ENCODE peak calls at places on chromosome 4, in five cellular contexts. X is H1, Z is IMR-90, C is neuronal stem cell, J is H9. R is an unnamed sample.

GRCh38 chr4:17562157-17562556 is 14.8 kb upstream of the LAP3 start:
- DNase-seq in X (no peak), Z (no peak), C (no peak), J (no peak), R (no peak)

GRCh38 chr4:45030059-45030458 is 303.7 kb upstream of the GNPDA2 start:
- DNase-seq in X (no peak), Z (no peak), C (no peak), J (peak; percentile 34), R (no peak)

GRCh38 chr4:136687118-136687517 is 845.2 kb downstream of the PCDH18 start:
- DNase-seq in X (peak; percentile 49), Z (no peak), C (no peak), J (peak; percentile 44), R (no peak)

GRCh38 chr4:4486969-4487368 is 54.9 kb downstream of the STX18 start:
- DNase-seq in X (no peak), Z (no peak), C (no peak), J (no peak), R (no peak)

GRCh38 chr4:30717208-30718020 is 2.8 kb upstream of the PCDH7 start:
- DNase-seq in X (peak; percentile 84), Z (peak; percentile 70), C (peak; percentile 74), J (peak; percentile 83), R (peak; percentile 90)

GRCh38 chr4:132108784-132109183 is 1040.3 kb upstream of the PCDH10 start:
- DNase-seq in X (no peak), Z (peak; percentile 79), C (no peak), J (no peak), R (no peak)

GRCh38 chr4:142095886-142096605 is 459.7 kb downstream of the IL15 start:
- DNase-seq in X (no peak), Z (peak; percentile 96), C (no peak), J (no peak), R (peak; percentile 41)

GRCh38 chr4:3197366-3198105 is 51.4 kb upstream of the MSANTD1 start:
- DNase-seq in X (no peak), Z (no peak), C (no peak), J (no peak), R (no peak)

DNA sequence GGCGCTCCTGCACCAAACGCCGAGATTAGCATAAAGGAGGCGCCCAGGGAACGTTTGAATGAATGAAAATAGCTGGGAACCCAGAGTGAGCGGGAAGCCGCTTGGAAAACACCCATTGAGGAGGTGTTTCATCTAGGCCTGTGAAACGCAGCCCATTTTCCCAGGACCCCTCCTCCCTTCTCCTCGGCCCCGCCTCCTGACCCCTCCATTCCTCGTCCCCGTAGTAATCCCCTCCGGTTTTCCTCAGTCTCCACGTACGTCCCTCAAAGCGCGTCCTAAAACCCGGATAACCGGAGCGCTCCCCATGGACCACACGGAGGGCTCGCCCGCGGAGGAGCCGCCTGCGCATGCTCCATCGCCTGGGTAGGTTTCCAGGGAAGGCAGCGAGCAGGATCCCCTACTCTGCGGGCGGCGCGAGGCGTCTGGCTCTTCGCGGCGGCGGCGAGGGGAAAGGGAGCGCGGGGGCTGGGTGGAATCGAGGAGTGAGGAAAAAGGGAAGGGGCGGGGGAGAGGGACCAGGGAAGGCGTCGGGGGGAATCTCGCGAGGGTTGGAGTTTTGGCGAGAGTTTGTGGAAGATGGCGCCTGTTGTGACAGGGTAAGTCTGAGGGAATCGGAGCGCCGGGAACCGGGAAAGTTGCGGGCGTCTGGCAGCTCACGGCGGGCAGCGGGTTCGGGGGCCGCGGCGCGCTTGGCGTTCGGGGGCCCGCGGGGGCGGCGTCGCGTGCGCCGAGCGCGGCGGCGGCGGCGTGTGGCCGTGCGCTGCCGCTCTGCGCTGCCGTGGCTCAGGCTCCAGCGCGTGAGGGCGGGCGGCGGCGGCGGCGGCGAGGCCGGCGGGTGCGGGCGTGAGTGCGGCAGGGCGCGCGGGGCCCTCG is at the start of gene RBPJ:
- DNase-seq in X (peak; percentile 94), Z (peak; percentile 99), C (peak; percentile 98), J (peak; percentile 97), R (peak; percentile 99)
- H3K4ac ChIP-seq in X (peak within 1 kb of the TSS; percentile 73), Z (peak within 1 kb of the TSS; percentile 95), C (peak within 1 kb of the TSS; percentile 89), J (peak within 1 kb of the TSS; percentile 42), R (peak within 1 kb of the TSS; percentile 75)

GRCh38 chr4:6880691-6881090 is 28.9 kb upstream of the TBC1D14 start:
- DNase-seq in X (no peak), Z (no peak), C (no peak), J (no peak), R (no peak)
- H3K4ac ChIP-seq in X (no peak overlapping the region), Z (no peak overlapping the region), C (no peak overlapping the region), J (no peak overlapping the region), R (no peak overlapping the region)

DNA sequence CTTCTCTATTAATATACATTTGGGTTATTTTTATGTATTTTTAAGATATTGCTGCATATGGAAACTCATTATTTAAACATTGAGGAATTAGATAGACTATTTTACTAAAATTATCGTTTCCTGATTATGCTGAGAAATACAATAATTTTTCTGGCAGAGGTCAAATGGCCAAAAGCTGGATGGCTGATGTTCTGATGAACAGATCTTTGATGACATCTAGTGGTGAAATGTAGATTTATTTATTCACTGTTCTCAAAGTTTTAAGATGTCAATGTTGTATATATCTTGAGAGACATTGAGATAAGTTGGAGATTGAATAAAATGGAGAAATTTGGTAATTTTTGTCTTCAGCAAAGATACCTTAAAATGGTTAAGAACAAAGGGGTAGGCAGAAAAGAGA is 96.2 kb downstream of the UGT8 start:
- DNase-seq in X (no peak), Z (peak; percentile 28), C (peak; percentile 26), J (no peak), R (peak; percentile 38)
- H3K4ac ChIP-seq in X (no peak overlapping the region), Z (no peak overlapping the region), C (no peak overlapping the region), J (no peak overlapping the region), R (no peak overlapping the region)

GRCh38 chr4:159102623-159103405 is at the start of gene RAPGEF2:
- DNase-seq in X (peak; percentile 91), Z (peak; percentile 91), C (peak; percentile 90), J (peak; percentile 95), R (peak; percentile 96)
- H3K4ac ChIP-seq in X (no peak within 1 kb of the TSS), Z (peak within 1 kb of the TSS; percentile 26), C (peak within 1 kb of the TSS; percentile 40), J (no peak within 1 kb of the TSS), R (peak within 1 kb of the TSS; percentile 80)

GRCh38 chr4:183447646-183448045 is 3.2 kb downstream of the CDKN2AIP start:
- DNase-seq in X (no peak), Z (no peak), C (no peak), J (no peak), R (no peak)

GRCh38 chr4:183444953-183445543 is 612 bp downstream of the CDKN2AIP start:
- DNase-seq in X (no peak), Z (no peak), C (no peak), J (no peak), R (no peak)

GRCh38 chr4:183441276-183441675 is 3.2 kb upstream of the CDKN2AIP start:
- DNase-seq in X (no peak), Z (no peak), C (no peak), J (no peak), R (no peak)

GRCh38 chr4:183444149-183444952 is at the start of gene CDKN2AIP:
- DNase-seq in X (peak; percentile 90), Z (peak; percentile 90), C (peak; percentile 96), J (peak; percentile 94), R (peak; percentile 95)

DNA sequence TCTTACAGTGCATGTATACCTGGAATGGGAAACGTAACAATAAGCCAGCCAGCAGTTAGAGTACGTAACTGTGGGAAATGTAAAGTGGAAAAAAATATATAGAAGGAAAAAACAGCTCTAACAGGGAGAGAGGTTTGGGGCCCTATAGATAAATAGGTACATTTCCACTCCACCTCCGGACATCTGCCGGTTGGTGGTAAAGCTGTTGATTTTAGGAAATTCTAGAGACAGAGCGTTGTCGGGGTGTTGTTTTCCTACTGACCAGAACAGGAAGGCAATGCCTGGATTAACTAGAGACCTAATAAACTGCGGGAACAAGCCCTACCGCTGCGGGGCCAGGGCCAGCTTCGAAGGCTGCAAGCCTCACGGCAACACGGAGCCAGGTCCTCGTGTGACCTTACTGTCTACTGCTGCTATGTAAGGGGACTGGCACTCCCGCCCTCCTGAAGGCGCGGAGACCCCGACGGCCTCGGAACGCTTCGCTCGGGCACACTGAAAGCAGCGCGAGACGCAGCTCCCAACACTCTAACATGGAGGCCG is 757 bp upstream of the CDKN2AIP start:
- DNase-seq in X (no peak), Z (peak; percentile 52), C (no peak), J (peak; percentile 78), R (no peak)
- H3K4ac ChIP-seq in X (no peak overlapping the region), Z (peak overlapping the region; percentile 96), C (no peak overlapping the region), J (no peak overlapping the region), R (peak overlapping the region; percentile 79)

GRCh38 chr4:109441858-109442480 is 8.4 kb downstream of the SEC24B start:
- DNase-seq in X (no peak), Z (peak; percentile 19), C (no peak), J (no peak), R (no peak)
- H3K4ac ChIP-seq in X (no peak overlapping the region), Z (no peak overlapping the region), C (no peak overlapping the region), J (no peak overlapping the region), R (no peak overlapping the region)